ENCODE peak calls at places on chromosome 4, in eight cellular contexts. One of them, this sample, is unnamed.

GRCh38 chr4:15348236-15348635 is 79.6 kb upstream of the C1QTNF7 start:
- DNase-seq in heart left ventricle: no peak
- DNase-seq in uterus: no peak
- DNase-seq in Peyer's patch: no peak
- DNase-seq in H1: no peak
- DNase-seq in transverse colon: no peak
- DNase-seq in endothelial cell of umbilical vein: no peak
- DNase-seq in esophagus squamous epithelium: no peak
- DNase-seq in this sample: no peak

GRCh38 chr4:5957091-5957490 is 61.1 kb downstream of the C4orf50 start:
- DNase-seq in heart left ventricle: no peak
- DNase-seq in uterus: no peak
- DNase-seq in Peyer's patch: no peak
- DNase-seq in H1: no peak
- DNase-seq in transverse colon: no peak
- DNase-seq in endothelial cell of umbilical vein: no peak
- DNase-seq in esophagus squamous epithelium: no peak
- DNase-seq in this sample: no peak

GRCh38 chr4:98518555-98519267 is 139.7 kb downstream of the TSPAN5 start:
- DNase-seq in heart left ventricle: no peak
- DNase-seq in uterus: no peak
- DNase-seq in Peyer's patch: peak
- DNase-seq in H1: no peak
- DNase-seq in transverse colon: no peak
- DNase-seq in endothelial cell of umbilical vein: no peak
- DNase-seq in esophagus squamous epithelium: no peak
- DNase-seq in this sample: no peak

GRCh38 chr4:145182212-145182611 is 1.8 kb upstream of the OTUD4 start:
- DNase-seq in heart left ventricle: no peak
- DNase-seq in uterus: no peak
- DNase-seq in Peyer's patch: no peak
- DNase-seq in H1: no peak
- DNase-seq in transverse colon: no peak
- DNase-seq in endothelial cell of umbilical vein: no peak
- DNase-seq in esophagus squamous epithelium: no peak
- DNase-seq in this sample: no peak

GRCh38 chr4:12633058-12633651 is 851.0 kb downstream of the RAB28 start:
- DNase-seq in heart left ventricle: peak
- DNase-seq in uterus: peak
- DNase-seq in Peyer's patch: peak
- DNase-seq in H1: peak
- DNase-seq in transverse colon: peak
- DNase-seq in endothelial cell of umbilical vein: peak
- DNase-seq in esophagus squamous epithelium: no peak
- DNase-seq in this sample: peak

GRCh38 chr4:4524364-4524763 is 17.5 kb downstream of the STX18 start:
- DNase-seq in heart left ventricle: no peak
- DNase-seq in uterus: no peak
- DNase-seq in Peyer's patch: peak
- DNase-seq in H1: no peak
- DNase-seq in transverse colon: no peak
- DNase-seq in endothelial cell of umbilical vein: no peak
- DNase-seq in esophagus squamous epithelium: no peak
- DNase-seq in this sample: peak

GRCh38 chr4:38328963-38329729 is 334.9 kb upstream of the KLF3 start:
- DNase-seq in heart left ventricle: no peak
- DNase-seq in uterus: no peak
- DNase-seq in Peyer's patch: no peak
- DNase-seq in H1: no peak
- DNase-seq in transverse colon: no peak
- DNase-seq in endothelial cell of umbilical vein: no peak
- DNase-seq in esophagus squamous epithelium: no peak
- DNase-seq in this sample: no peak

GRCh38 chr4:109294006-109294405 is 8.5 kb downstream of the COL25A1 start:
- DNase-seq in heart left ventricle: no peak
- DNase-seq in uterus: no peak
- DNase-seq in Peyer's patch: no peak
- DNase-seq in H1: no peak
- DNase-seq in transverse colon: no peak
- DNase-seq in endothelial cell of umbilical vein: no peak
- DNase-seq in esophagus squamous epithelium: no peak
- DNase-seq in this sample: no peak

GRCh38 chr4:76723916-76724315 is 174.0 kb downstream of the SOWAHB start:
- DNase-seq in heart left ventricle: no peak
- DNase-seq in uterus: no peak
- DNase-seq in Peyer's patch: no peak
- DNase-seq in H1: no peak
- DNase-seq in transverse colon: no peak
- DNase-seq in endothelial cell of umbilical vein: no peak
- DNase-seq in esophagus squamous epithelium: no peak
- DNase-seq in this sample: no peak

DNA sequence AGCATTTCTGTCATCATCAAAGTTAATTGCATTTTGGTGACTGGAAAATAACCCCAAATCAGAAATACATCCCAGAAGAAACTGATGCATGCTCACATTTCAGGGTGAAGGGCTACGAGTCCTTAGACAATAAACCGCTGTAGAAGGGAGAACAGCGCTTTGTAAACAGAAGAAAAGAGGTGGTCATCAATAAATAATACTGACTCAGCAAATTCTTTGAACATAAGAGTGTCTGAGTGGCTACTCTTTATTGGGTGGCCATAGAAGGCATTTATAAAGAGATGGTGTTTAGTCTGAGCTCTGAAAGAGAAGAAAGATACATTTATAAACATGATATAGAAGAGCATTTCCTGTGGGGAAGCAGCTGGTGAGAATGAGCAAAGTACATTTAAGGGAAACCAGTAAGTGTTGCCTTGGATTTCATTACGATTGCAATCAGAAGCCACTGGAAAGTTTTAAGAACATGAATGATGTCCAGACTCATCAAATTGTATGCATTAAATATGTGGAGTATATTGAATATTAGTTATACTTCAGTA is 246.9 kb upstream of the GIMD1 start:
- DNase-seq in heart left ventricle: no peak
- DNase-seq in uterus: no peak
- DNase-seq in Peyer's patch: no peak
- DNase-seq in H1: no peak
- DNase-seq in transverse colon: no peak
- DNase-seq in endothelial cell of umbilical vein: peak
- DNase-seq in esophagus squamous epithelium: no peak
- DNase-seq in this sample: no peak
- H3K4me3 ChIP-seq in heart left ventricle: no peak
- H3K4me3 ChIP-seq in uterus: no peak
- H3K4me3 ChIP-seq in Peyer's patch: no peak
- H3K4me3 ChIP-seq in H1: no peak
- H3K4me3 ChIP-seq in transverse colon: no peak
- H3K4me3 ChIP-seq in endothelial cell of umbilical vein: no peak
- H3K4me3 ChIP-seq in esophagus squamous epithelium: no peak
- H3K4me3 ChIP-seq in this sample: no peak

GRCh38 chr4:2797545-2798305 is 4.8 kb downstream of the SH3BP2 start:
- DNase-seq in heart left ventricle: peak
- DNase-seq in uterus: no peak
- DNase-seq in Peyer's patch: no peak
- DNase-seq in H1: no peak
- DNase-seq in transverse colon: no peak
- DNase-seq in endothelial cell of umbilical vein: no peak
- DNase-seq in esophagus squamous epithelium: no peak
- DNase-seq in this sample: peak

GRCh38 chr4:2797188-2797544 is 4.3 kb downstream of the SH3BP2 start:
- DNase-seq in heart left ventricle: no peak
- DNase-seq in uterus: no peak
- DNase-seq in Peyer's patch: no peak
- DNase-seq in H1: no peak
- DNase-seq in transverse colon: no peak
- DNase-seq in endothelial cell of umbilical vein: no peak
- DNase-seq in esophagus squamous epithelium: no peak
- DNase-seq in this sample: peak

GRCh38 chr4:2794707-2795557 is 2.0 kb downstream of the SH3BP2 start:
- DNase-seq in heart left ventricle: peak
- DNase-seq in uterus: no peak
- DNase-seq in Peyer's patch: no peak
- DNase-seq in H1: no peak
- DNase-seq in transverse colon: peak
- DNase-seq in endothelial cell of umbilical vein: peak
- DNase-seq in esophagus squamous epithelium: no peak
- DNase-seq in this sample: peak

GRCh38 chr4:2795558-2796260 is 2.8 kb downstream of the SH3BP2 start:
- DNase-seq in heart left ventricle: no peak
- DNase-seq in uterus: peak
- DNase-seq in Peyer's patch: no peak
- DNase-seq in H1: no peak
- DNase-seq in transverse colon: peak
- DNase-seq in endothelial cell of umbilical vein: no peak
- DNase-seq in esophagus squamous epithelium: no peak
- DNase-seq in this sample: peak

DNA sequence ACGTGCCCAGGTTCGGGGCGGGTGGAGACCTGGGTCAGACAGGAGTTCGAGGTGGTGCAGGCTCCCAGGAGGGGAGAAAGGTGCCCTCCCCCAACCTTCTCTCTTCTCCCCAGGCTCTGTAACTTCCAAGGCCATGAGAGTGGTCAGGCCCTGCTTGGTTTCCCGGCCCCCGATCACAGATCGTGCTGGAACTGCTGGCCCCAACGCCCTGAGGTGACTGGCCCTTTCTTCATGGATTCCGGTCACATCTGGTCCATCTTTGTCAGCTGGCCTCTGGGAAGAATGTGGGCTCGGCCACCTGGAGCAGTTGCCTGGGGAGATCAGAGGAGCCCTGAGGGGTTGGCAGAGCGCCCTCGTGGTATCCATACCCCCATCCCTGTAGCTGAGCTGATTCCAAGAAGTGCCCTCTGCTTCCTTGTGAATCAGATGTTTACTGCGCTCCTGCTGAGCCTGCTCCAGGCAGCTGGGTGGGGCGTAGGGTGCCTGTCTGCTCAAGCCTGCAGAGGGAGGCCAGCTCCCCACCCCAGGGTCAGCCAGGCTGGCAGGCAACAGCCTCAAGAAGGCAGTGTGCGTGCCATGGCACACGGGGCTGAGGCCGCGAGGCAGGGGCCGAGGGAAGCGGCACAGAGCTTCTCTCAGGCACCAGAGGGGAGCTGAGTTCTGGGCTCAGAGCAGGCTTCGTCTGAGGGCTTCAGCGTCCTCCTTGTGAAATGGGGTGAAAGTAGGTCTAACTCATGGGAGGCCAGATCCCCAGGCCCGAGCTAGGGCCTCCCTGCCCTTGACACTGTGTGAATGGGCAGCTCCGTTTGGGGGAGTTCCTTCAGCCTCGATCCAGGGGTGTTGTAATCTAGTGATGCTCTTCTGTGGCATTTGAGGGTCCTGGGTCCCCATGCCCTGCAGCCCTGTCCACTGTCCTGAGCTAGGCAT is 3.6 kb downstream of the SH3BP2 start:
- DNase-seq in heart left ventricle: no peak
- DNase-seq in uterus: peak
- DNase-seq in Peyer's patch: no peak
- DNase-seq in H1: no peak
- DNase-seq in transverse colon: peak
- DNase-seq in endothelial cell of umbilical vein: peak
- DNase-seq in esophagus squamous epithelium: no peak
- DNase-seq in this sample: peak
- TF ChIP-seq POLR2A in heart left ventricle: no peak
- TF ChIP-seq POLR2A in uterus: no peak
- TF ChIP-seq POLR2A in Peyer's patch: no peak
- TF ChIP-seq POLR2A in H1: no peak
- TF ChIP-seq POLR2A in transverse colon: peak
- TF ChIP-seq POLR2A in endothelial cell of umbilical vein: no peak
- TF ChIP-seq POLR2A in esophagus squamous epithelium: peak
- TF ChIP-seq POLR2A in this sample: no peak

GRCh38 chr4:92657695-92658094 is 353.9 kb downstream of the GRID2 start:
- DNase-seq in heart left ventricle: no peak
- DNase-seq in uterus: no peak
- DNase-seq in Peyer's patch: no peak
- DNase-seq in H1: no peak
- DNase-seq in transverse colon: no peak
- DNase-seq in endothelial cell of umbilical vein: no peak
- DNase-seq in esophagus squamous epithelium: no peak
- DNase-seq in this sample: no peak
- H3K4me3 ChIP-seq in heart left ventricle: no peak
- H3K4me3 ChIP-seq in uterus: no peak
- H3K4me3 ChIP-seq in Peyer's patch: no peak
- H3K4me3 ChIP-seq in H1: no peak
- H3K4me3 ChIP-seq in transverse colon: no peak
- H3K4me3 ChIP-seq in endothelial cell of umbilical vein: no peak
- H3K4me3 ChIP-seq in esophagus squamous epithelium: no peak
- H3K4me3 ChIP-seq in this sample: no peak

GRCh38 chr4:3040447-3041191 is 33.7 kb downstream of the HTT-AS start:
- DNase-seq in heart left ventricle: no peak
- DNase-seq in uterus: no peak
- DNase-seq in Peyer's patch: peak
- DNase-seq in H1: no peak
- DNase-seq in transverse colon: no peak
- DNase-seq in endothelial cell of umbilical vein: no peak
- DNase-seq in esophagus squamous epithelium: no peak
- DNase-seq in this sample: peak
- TF ChIP-seq POLR2A in heart left ventricle: no peak
- TF ChIP-seq POLR2A in uterus: no peak
- TF ChIP-seq POLR2A in Peyer's patch: no peak
- TF ChIP-seq POLR2A in H1: no peak
- TF ChIP-seq POLR2A in transverse colon: no peak
- TF ChIP-seq POLR2A in endothelial cell of umbilical vein: no peak
- TF ChIP-seq POLR2A in esophagus squamous epithelium: no peak
- TF ChIP-seq POLR2A in this sample: no peak

DNA sequence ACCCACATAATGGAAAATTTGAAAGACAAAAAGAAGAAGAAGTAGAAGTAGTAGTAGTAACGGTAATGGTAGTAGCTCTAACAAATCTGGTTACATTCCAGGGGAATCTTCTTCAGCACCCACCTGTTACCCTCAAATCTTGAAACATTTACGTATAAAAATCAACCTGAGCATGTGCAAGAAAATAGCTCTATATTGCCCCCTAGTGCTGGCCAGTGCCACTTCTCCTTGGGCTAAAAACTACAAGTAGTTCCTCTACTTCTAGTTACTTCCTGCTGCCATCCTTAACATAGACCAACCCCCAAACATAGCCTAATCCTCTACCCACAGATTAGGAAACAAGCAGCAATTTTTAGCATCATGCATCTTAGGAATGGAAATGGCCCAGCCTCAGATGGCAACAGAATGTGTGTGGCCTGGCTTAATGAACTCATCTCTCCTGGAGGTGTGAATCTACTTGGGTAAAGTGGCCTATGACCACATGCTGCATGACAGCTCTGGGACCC is 3.1 kb downstream of the PDGFC start:
- DNase-seq in heart left ventricle: no peak
- DNase-seq in uterus: peak
- DNase-seq in Peyer's patch: peak
- DNase-seq in H1: peak
- DNase-seq in transverse colon: peak
- DNase-seq in endothelial cell of umbilical vein: peak
- DNase-seq in esophagus squamous epithelium: no peak
- DNase-seq in this sample: no peak
- H3K4me3 ChIP-seq in heart left ventricle: no peak
- H3K4me3 ChIP-seq in uterus: peak
- H3K4me3 ChIP-seq in Peyer's patch: peak
- H3K4me3 ChIP-seq in H1: no peak
- H3K4me3 ChIP-seq in transverse colon: no peak
- H3K4me3 ChIP-seq in endothelial cell of umbilical vein: no peak
- H3K4me3 ChIP-seq in esophagus squamous epithelium: no peak
- H3K4me3 ChIP-seq in this sample: no peak